ENCODE peak calls at places on chromosomes 3 and 15, in ten cellular contexts. S, H, K, N, F, Z, O, Y, P and X are unnamed samples.

GRCh38 chr3:50572158-50572557 is 2.8 kb downstream of the HEMK1 start:
- DNase-seq in S (peak), H (peak), K (peak), N (peak), F (peak), Z (no peak), O (peak), Y (no peak), P (peak), X (peak)

GRCh38 chr3:72786668-72787067 is 61.6 kb downstream of the SHQ1 start:
- DNase-seq in S (no peak), H (no peak), K (no peak), N (no peak), F (no peak), Z (no peak), O (no peak), Y (no peak), P (no peak), X (no peak)

GRCh38 chr15:65631503-65631902 is 9.8 kb downstream of the SLC24A1 start:
- DNase-seq in S (no peak), H (no peak), K (no peak), N (no peak), F (peak), Z (no peak), O (no peak), Y (no peak), P (no peak), X (no peak)

GRCh38 chr15:45022871-45023658 is at the start of gene SORD:
- DNase-seq in S (peak), H (peak), K (peak), N (peak), F (peak), Z (peak), O (peak), Y (peak), P (peak), X (peak)

GRCh38 chr3:46019707-46020106 is 7.6 kb downstream of the XCR1 start:
- DNase-seq in S (no peak), H (no peak), K (no peak), N (no peak), F (no peak), Z (no peak), O (no peak), Y (peak), P (no peak), X (no peak)

GRCh38 chr3:98021821-98022220 is 13.3 kb downstream of the GABRR3 start:
- DNase-seq in S (no peak), H (no peak), K (no peak), N (no peak), F (peak), Z (no peak), O (no peak), Y (no peak), P (no peak), X (peak)

GRCh38 chr3:33152363-33153360 is 38.8 kb downstream of the CRTAP start:
- DNase-seq in S (no peak), H (no peak), K (no peak), N (no peak), F (no peak), Z (no peak), O (no peak), Y (no peak), P (no peak), X (peak)

GRCh38 chr15:91992940-91993339 is 139.4 kb downstream of the SLCO3A1 start:
- DNase-seq in S (no peak), H (no peak), K (no peak), N (no peak), F (no peak), Z (no peak), O (no peak), Y (no peak), P (peak), X (no peak)

GRCh38 chr3:10890665-10891064 is 74.6 kb downstream of the SLC6A11 start:
- DNase-seq in S (no peak), H (no peak), K (no peak), N (no peak), F (no peak), Z (no peak), O (no peak), Y (no peak), P (no peak), X (no peak)

GRCh38 chr15:73928241-73928579 is 1.9 kb downstream of the LOXL1 start:
- DNase-seq in S (no peak), H (no peak), K (no peak), N (no peak), F (no peak), Z (no peak), O (no peak), Y (no peak), P (no peak), X (no peak)

GRCh38 chr15:40830884-40831283 is 2.4 kb upstream of the PPP1R14D start:
- DNase-seq in S (no peak), H (no peak), K (no peak), N (no peak), F (no peak), Z (no peak), O (no peak), Y (no peak), P (no peak), X (no peak)